ENCODE peak calls at places on chromosomes 16 and 17, in five cellular contexts. A is RWPE2, J is AG04450, N is body of pancreas, E is PC-9. K is an unnamed sample.

GRCh38 chr16:75319513-75320401 is 68.3 kb upstream of the BCAR1 start:
- DNase-seq in A (no peak), J (peak; percentile 63), N (no peak), E (no peak), K (no peak)

GRCh38 chr16:73778872-73779271 is 517.7 kb upstream of the PSMD7 start:
- DNase-seq in A (no peak), J (no peak), N (no peak), E (no peak), K (no peak)

GRCh38 chr16:16062023-16062932 is 112.9 kb downstream of the ABCC1 start:
- DNase-seq in A (no peak), J (no peak), N (peak; percentile 32), E (no peak), K (no peak)

GRCh38 chr17:28907052-28907438 is 4.2 kb upstream of the DHRS13 start:
- DNase-seq in A (no peak), J (no peak), N (no peak), E (no peak), K (peak; percentile 20)

GRCh38 chr17:38606646-38607611 is 1.2 kb upstream of the SRCIN1 start:
- DNase-seq in A (peak; percentile 48), J (no peak), N (peak; percentile 67), E (peak; percentile 50), K (no peak)

GRCh38 chr16:66427036-66427446 is at the start of gene BEAN1:
- DNase-seq in A (peak; percentile 8), J (no peak), N (peak; percentile 36), E (no peak), K (peak; percentile 34)

GRCh38 chr16:16890964-16891363 is 512.0 kb downstream of the NPIPA7 start:
- DNase-seq in A (no peak), J (no peak), N (no peak), E (no peak), K (no peak)

GRCh38 chr17:67602974-67603373 is 114.8 kb upstream of the NOL11 start:
- DNase-seq in A (peak; percentile 20), J (no peak), N (peak; percentile 56), E (no peak), K (peak; percentile 15)

GRCh38 chr16:86668136-86668535 is 89.8 kb downstream of the FOXL1 start:
- DNase-seq in A (no peak), J (no peak), N (no peak), E (no peak), K (no peak)

GRCh38 chr17:59516451-59516850 is 49.0 kb upstream of the DHX40 start:
- DNase-seq in A (no peak), J (no peak), N (no peak), E (no peak), K (no peak)
- TF ChIP-seq CTCF in A (no peak), J (no peak), N (no peak), E (no peak), K (no peak)

DNA sequence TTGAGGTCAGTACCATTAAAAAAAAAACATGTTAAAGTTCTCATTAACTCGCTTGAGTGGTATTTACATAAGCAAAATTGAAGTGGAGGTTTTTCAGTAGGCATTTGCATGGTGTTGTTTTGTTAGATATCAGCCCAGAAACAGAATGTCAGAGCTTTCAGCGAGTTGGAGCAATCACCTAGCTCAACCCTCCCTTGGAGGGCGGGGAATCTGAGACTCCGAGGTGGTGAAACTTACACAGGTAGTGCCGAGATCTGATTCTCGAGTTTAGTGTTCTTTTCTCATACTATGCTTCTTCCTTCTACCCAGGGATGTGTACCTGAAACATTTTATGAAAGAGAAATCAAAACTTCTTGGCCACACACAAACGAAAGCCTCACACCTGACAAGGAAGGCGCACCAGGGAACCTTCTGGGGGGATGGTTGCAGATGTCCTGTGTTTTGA is 6.6 kb downstream of the SEC14L1 start:
- DNase-seq in A (no peak), J (no peak), N (peak; percentile 57), E (no peak), K (no peak)
- H3K27ac ChIP-seq in A (no peak overlapping the region), J (no peak overlapping the region), N (peak overlapping the region; percentile 78), E (no peak overlapping the region), K (no peak overlapping the region)

GRCh38 chr17:81488276-81488860 is 24.2 kb downstream of the ACTG1 start:
- DNase-seq in A (peak; percentile 58), J (no peak), N (no peak), E (no peak), K (no peak)
- TF ChIP-seq CTCF in A (no peak), J (no peak), N (no peak), E (no peak), K (no peak)

GRCh38 chr17:63440127-63440769 is 5.9 kb downstream of the CYB561 start:
- DNase-seq in A (no peak), J (no peak), N (no peak), E (no peak), K (no peak)

GRCh38 chr17:63440770-63441335 is 5.3 kb downstream of the CYB561 start:
- DNase-seq in A (no peak), J (no peak), N (no peak), E (no peak), K (no peak)

GRCh38 chr17:63438092-63439051 is 7.7 kb downstream of the CYB561 start:
- DNase-seq in A (no peak), J (no peak), N (peak; percentile 41), E (no peak), K (no peak)

GRCh38 chr17:63441654-63442053 is 4.5 kb downstream of the CYB561 start:
- DNase-seq in A (no peak), J (no peak), N (no peak), E (no peak), K (no peak)

DNA sequence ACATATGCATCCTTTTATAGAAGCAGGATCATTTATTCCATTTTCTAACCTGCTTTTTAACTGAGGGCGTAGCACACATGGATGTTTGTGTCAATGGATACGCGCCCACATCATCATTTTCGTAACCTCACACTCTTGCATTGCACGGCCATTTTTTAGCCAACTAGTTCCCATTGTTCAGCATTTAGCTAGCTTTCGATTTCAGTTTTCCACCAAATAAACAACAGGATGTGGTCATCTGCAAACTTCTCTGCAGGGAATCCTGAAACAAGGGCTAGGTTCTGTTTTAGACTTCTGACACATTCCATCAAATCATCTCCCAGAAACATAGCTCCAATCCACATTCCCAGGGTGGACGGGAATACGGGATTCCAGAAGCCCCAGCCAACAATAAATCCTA is 6.4 kb downstream of the CYB561 start:
- DNase-seq in A (no peak), J (no peak), N (no peak), E (no peak), K (no peak)
- H3K27ac ChIP-seq in A (no peak overlapping the region), J (no peak overlapping the region), N (no peak overlapping the region), E (no peak overlapping the region), K (peak overlapping the region; percentile 31)

K was measured in RWPE1.